ENCODE peak calls at places on chromosome 9, in five cellular contexts. One of them, this sample, is unnamed.

GRCh38 chr9:36218411-36218901 is 27.7 kb downstream of the CLTA start:
- DNase-seq in glomerular endothelial cell: no peak
- DNase-seq in epithelial cell of prostate: no peak
- DNase-seq in activated T-cell treated with anti-CD3 and anti-CD28 coated beads for 1 hour: no peak
- DNase-seq in activated B cell treated with CpG ODN at 0.5 μM for 24 hours: no peak
- DNase-seq in this sample: no peak

GRCh38 chr9:81231011-81231410 is 458.3 kb downstream of the TLE1 start:
- DNase-seq in epithelial cell of prostate: no peak
- DNase-seq in glomerular endothelial cell: no peak
- DNase-seq in activated T-cell treated with anti-CD3 and anti-CD28 coated beads for 1 hour: no peak
- DNase-seq in activated B cell treated with CpG ODN at 0.5 μM for 24 hours: no peak
- DNase-seq in this sample: no peak

GRCh38 chr9:115090486-115090885 is 27.5 kb downstream of the TNC start:
- DNase-seq in activated B cell treated with CpG ODN at 0.5 μM for 24 hours: no peak
- DNase-seq in glomerular endothelial cell: no peak
- DNase-seq in activated T-cell treated with anti-CD3 and anti-CD28 coated beads for 1 hour: no peak
- DNase-seq in epithelial cell of prostate: no peak
- DNase-seq in this sample: no peak

GRCh38 chr9:79360387-79361347 is 211.1 kb upstream of the TLE4 start:
- DNase-seq in activated B cell treated with CpG ODN at 0.5 μM for 24 hours: no peak
- DNase-seq in activated T-cell treated with anti-CD3 and anti-CD28 coated beads for 1 hour: no peak
- DNase-seq in epithelial cell of prostate: no peak
- DNase-seq in glomerular endothelial cell: no peak
- DNase-seq in this sample: no peak

GRCh38 chr9:114769664-114770063 is 36.2 kb downstream of the TNFSF15 start:
- DNase-seq in activated B cell treated with CpG ODN at 0.5 μM for 24 hours: no peak
- DNase-seq in glomerular endothelial cell: no peak
- DNase-seq in activated T-cell treated with anti-CD3 and anti-CD28 coated beads for 1 hour: no peak
- DNase-seq in epithelial cell of prostate: no peak
- DNase-seq in this sample: no peak

GRCh38 chr9:90023861-90024260 is 419.0 kb downstream of the GADD45G start:
- DNase-seq in activated B cell treated with CpG ODN at 0.5 μM for 24 hours: no peak
- DNase-seq in activated T-cell treated with anti-CD3 and anti-CD28 coated beads for 1 hour: no peak
- DNase-seq in glomerular endothelial cell: no peak
- DNase-seq in epithelial cell of prostate: no peak
- DNase-seq in this sample: no peak

GRCh38 chr9:89923961-89924504 is 319.2 kb downstream of the GADD45G start:
- DNase-seq in epithelial cell of prostate: no peak
- DNase-seq in activated B cell treated with CpG ODN at 0.5 μM for 24 hours: no peak
- DNase-seq in activated T-cell treated with anti-CD3 and anti-CD28 coated beads for 1 hour: no peak
- DNase-seq in glomerular endothelial cell: no peak
- DNase-seq in this sample: no peak

GRCh38 chr9:34179528-34180138 is 790 bp downstream of the UBAP1 start:
- DNase-seq in activated B cell treated with CpG ODN at 0.5 μM for 24 hours: no peak
- DNase-seq in activated T-cell treated with anti-CD3 and anti-CD28 coated beads for 1 hour: no peak
- DNase-seq in epithelial cell of prostate: no peak
- DNase-seq in glomerular endothelial cell: no peak
- DNase-seq in this sample: no peak

GRCh38 chr9:98658965-98659364 is 49.8 kb downstream of the GABBR2 start:
- DNase-seq in epithelial cell of prostate: no peak
- DNase-seq in activated T-cell treated with anti-CD3 and anti-CD28 coated beads for 1 hour: no peak
- DNase-seq in activated B cell treated with CpG ODN at 0.5 μM for 24 hours: no peak
- DNase-seq in glomerular endothelial cell: no peak
- DNase-seq in this sample: no peak

GRCh38 chr9:69198526-69199250 is 24.6 kb downstream of the TJP2 start:
- DNase-seq in activated B cell treated with CpG ODN at 0.5 μM for 24 hours: no peak
- DNase-seq in glomerular endothelial cell: no peak
- DNase-seq in epithelial cell of prostate: no peak
- DNase-seq in activated T-cell treated with anti-CD3 and anti-CD28 coated beads for 1 hour: no peak
- DNase-seq in this sample: no peak

GRCh38 chr9:117315236-117315635 is 99.6 kb downstream of the ASTN2 start:
- DNase-seq in glomerular endothelial cell: no peak
- DNase-seq in activated B cell treated with CpG ODN at 0.5 μM for 24 hours: no peak
- DNase-seq in epithelial cell of prostate: no peak
- DNase-seq in activated T-cell treated with anti-CD3 and anti-CD28 coated beads for 1 hour: no peak
- DNase-seq in this sample: no peak

This sample was measured in foreskin keratinocyte.